ENCODE peak calls at places on chromosomes 16 and 17, in nine cellular contexts. A, C, K, X, R, Q, D, S and L are unnamed samples.

GRCh38 chr17:4163951-4164350 is 21.0 kb downstream of the CYB5D2 start:
- DNase-seq in A (no peak), C (no peak), K (no peak), X (no peak), R (peak), Q (no peak), D (no peak), S (no peak), L (peak)

GRCh38 chr17:15501282-15501681 is 33.9 kb upstream of the CDRT4 start:
- DNase-seq in A (no peak), C (no peak), K (no peak), X (no peak), R (no peak), Q (no peak), D (no peak), S (no peak), L (no peak)

GRCh38 chr16:66120656-66121055 is 245.8 kb upstream of the CDH5 start:
- DNase-seq in A (no peak), C (no peak), K (no peak), X (no peak), R (no peak), Q (no peak), D (no peak), S (no peak), L (no peak)

GRCh38 chr16:72878301-72879269 is 169.3 kb downstream of the ZFHX3 start:
- DNase-seq in A (no peak), C (no peak), K (no peak), X (no peak), R (no peak), Q (no peak), D (peak), S (no peak), L (no peak)

GRCh38 chr16:89615176-89615575 is 1.7 kb downstream of the DPEP1 start:
- DNase-seq in A (no peak), C (no peak), K (no peak), X (no peak), R (no peak), Q (no peak), D (no peak), S (no peak), L (no peak)

GRCh38 chr17:68085751-68086445 is 50.4 kb downstream of the KPNA2 start:
- DNase-seq in A (no peak), C (no peak), K (no peak), X (no peak), R (peak), Q (no peak), D (no peak), S (no peak), L (no peak)

GRCh38 chr17:57257911-57258885 is 1.9 kb downstream of the MSI2 start:
- DNase-seq in A (no peak), C (no peak), K (no peak), X (no peak), R (no peak), Q (no peak), D (no peak), S (no peak), L (no peak)

GRCh38 chr17:63162406-63163157 is 196.5 kb downstream of the TANC2 start:
- DNase-seq in A (no peak), C (no peak), K (no peak), X (no peak), R (no peak), Q (no peak), D (no peak), S (no peak), L (no peak)

GRCh38 chr16:75029854-75030253 is 31.0 kb downstream of the ZNRF1 start:
- DNase-seq in A (no peak), C (no peak), K (no peak), X (no peak), R (no peak), Q (no peak), D (no peak), S (no peak), L (no peak)

GRCh38 chr17:79612468-79613194 is 1.8 kb upstream of the RBFOX3 start:
- DNase-seq in A (peak), C (no peak), K (no peak), X (peak), R (peak), Q (peak), D (peak), S (no peak), L (no peak)

GRCh38 chr17:4485676-4486646 is 12.7 kb upstream of the SPNS2 start:
- DNase-seq in A (peak), C (no peak), K (no peak), X (peak), R (no peak), Q (peak), D (no peak), S (no peak), L (no peak)

GRCh38 chr17:70344356-70345060 is 175.2 kb downstream of the KCNJ2 start:
- DNase-seq in A (no peak), C (no peak), K (no peak), X (no peak), R (peak), Q (no peak), D (no peak), S (no peak), L (no peak)